ENCODE peak calls at places on chromosome 22, in ten cellular contexts. One of them, this sample, is unnamed.

GRCh38 chr22:50083462-50084081 is 1.7 kb downstream of the MLC1 start:
- DNase-seq in ureter: no peak
- DNase-seq in cardiac fibroblast: no peak
- DNase-seq in A549: no peak
- DNase-seq in stimulated activated CD4-positive, alpha-beta T cell treated with anti-CD3 and anti-CD28 coated beads, Interleukin-4, amount 100 ng/mL, for 48 hours: no peak
- DNase-seq in activated T-cell treated with anti-CD3 and anti-CD28 coated beads, Interleukin-2, amount 50 U/mL, for 72 hours: no peak
- DNase-seq in omental fat pad: no peak
- DNase-seq in frontal cortex: no peak
- DNase-seq in H7: peak; percentile 65
- DNase-seq in HTR-8/SVneo: no peak
- DNase-seq in this sample: no peak

GRCh38 chr22:50620861-50621490 is 7.0 kb downstream of the ARSA start:
- DNase-seq in ureter: no peak
- DNase-seq in frontal cortex: no peak
- DNase-seq in H7: no peak
- DNase-seq in activated T-cell treated with anti-CD3 and anti-CD28 coated beads, Interleukin-2, amount 50 U/mL, for 72 hours: peak; percentile 77
- DNase-seq in cardiac fibroblast: no peak
- DNase-seq in omental fat pad: no peak
- DNase-seq in stimulated activated CD4-positive, alpha-beta T cell treated with anti-CD3 and anti-CD28 coated beads, Interleukin-4, amount 100 ng/mL, for 48 hours: peak; percentile 46
- DNase-seq in HTR-8/SVneo: no peak
- DNase-seq in A549: no peak
- DNase-seq in this sample: no peak

GRCh38 chr22:42863349-42863911 is 6.4 kb upstream of the ARFGAP3 start:
- DNase-seq in frontal cortex: no peak
- DNase-seq in H7: no peak
- DNase-seq in A549: no peak
- DNase-seq in activated T-cell treated with anti-CD3 and anti-CD28 coated beads, Interleukin-2, amount 50 U/mL, for 72 hours: peak; percentile 28
- DNase-seq in HTR-8/SVneo: peak; percentile 40
- DNase-seq in ureter: no peak
- DNase-seq in stimulated activated CD4-positive, alpha-beta T cell treated with anti-CD3 and anti-CD28 coated beads, Interleukin-4, amount 100 ng/mL, for 48 hours: peak; percentile 60
- DNase-seq in cardiac fibroblast: peak; percentile 87
- DNase-seq in omental fat pad: no peak
- DNase-seq in this sample: peak; percentile 56

GRCh38 chr22:36257948-36258674 is 5.2 kb downstream of the APOL1 start:
- DNase-seq in frontal cortex: no peak
- DNase-seq in H7: no peak
- DNase-seq in omental fat pad: no peak
- DNase-seq in activated T-cell treated with anti-CD3 and anti-CD28 coated beads, Interleukin-2, amount 50 U/mL, for 72 hours: no peak
- DNase-seq in stimulated activated CD4-positive, alpha-beta T cell treated with anti-CD3 and anti-CD28 coated beads, Interleukin-4, amount 100 ng/mL, for 48 hours: no peak
- DNase-seq in A549: no peak
- DNase-seq in HTR-8/SVneo: no peak
- DNase-seq in ureter: no peak
- DNase-seq in cardiac fibroblast: no peak
- DNase-seq in this sample: no peak

GRCh38 chr22:26325641-26326040 is 103.4 kb upstream of the ASPHD2 start:
- DNase-seq in H7: no peak
- DNase-seq in omental fat pad: no peak
- DNase-seq in cardiac fibroblast: no peak
- DNase-seq in A549: no peak
- DNase-seq in activated T-cell treated with anti-CD3 and anti-CD28 coated beads, Interleukin-2, amount 50 U/mL, for 72 hours: no peak
- DNase-seq in HTR-8/SVneo: no peak
- DNase-seq in frontal cortex: no peak
- DNase-seq in ureter: no peak
- DNase-seq in stimulated activated CD4-positive, alpha-beta T cell treated with anti-CD3 and anti-CD28 coated beads, Interleukin-4, amount 100 ng/mL, for 48 hours: no peak
- DNase-seq in this sample: no peak

GRCh38 chr22:41094036-41094435 is 1.6 kb downstream of the EP300 start:
- DNase-seq in A549: no peak
- DNase-seq in activated T-cell treated with anti-CD3 and anti-CD28 coated beads, Interleukin-2, amount 50 U/mL, for 72 hours: peak; percentile 16
- DNase-seq in HTR-8/SVneo: peak; percentile 20
- DNase-seq in stimulated activated CD4-positive, alpha-beta T cell treated with anti-CD3 and anti-CD28 coated beads, Interleukin-4, amount 100 ng/mL, for 48 hours: no peak
- DNase-seq in ureter: no peak
- DNase-seq in cardiac fibroblast: peak; percentile 42
- DNase-seq in omental fat pad: no peak
- DNase-seq in frontal cortex: no peak
- DNase-seq in H7: peak; percentile 49
- DNase-seq in this sample: no peak

GRCh38 chr22:29310863-29311339 is 4.5 kb downstream of the GAS2L1 start:
- DNase-seq in frontal cortex: peak; percentile 99
- DNase-seq in A549: peak; percentile 91
- DNase-seq in cardiac fibroblast: peak; percentile 98
- DNase-seq in activated T-cell treated with anti-CD3 and anti-CD28 coated beads, Interleukin-2, amount 50 U/mL, for 72 hours: peak; percentile 69
- DNase-seq in H7: peak; percentile 94
- DNase-seq in omental fat pad: peak; percentile 93
- DNase-seq in HTR-8/SVneo: peak; percentile 91
- DNase-seq in stimulated activated CD4-positive, alpha-beta T cell treated with anti-CD3 and anti-CD28 coated beads, Interleukin-4, amount 100 ng/mL, for 48 hours: peak; percentile 75
- DNase-seq in ureter: peak; percentile 98
- DNase-seq in this sample: peak; percentile 54

GRCh38 chr22:40400173-40400572 is 29.8 kb downstream of the SGSM3 start:
- DNase-seq in ureter: no peak
- DNase-seq in H7: no peak
- DNase-seq in activated T-cell treated with anti-CD3 and anti-CD28 coated beads, Interleukin-2, amount 50 U/mL, for 72 hours: peak; percentile 31
- DNase-seq in stimulated activated CD4-positive, alpha-beta T cell treated with anti-CD3 and anti-CD28 coated beads, Interleukin-4, amount 100 ng/mL, for 48 hours: peak; percentile 28
- DNase-seq in frontal cortex: no peak
- DNase-seq in A549: no peak
- DNase-seq in cardiac fibroblast: no peak
- DNase-seq in HTR-8/SVneo: no peak
- DNase-seq in omental fat pad: no peak
- DNase-seq in this sample: no peak

GRCh38 chr22:48947636-48948035 is 880.0 kb downstream of the BRD1 start:
- DNase-seq in cardiac fibroblast: no peak
- DNase-seq in stimulated activated CD4-positive, alpha-beta T cell treated with anti-CD3 and anti-CD28 coated beads, Interleukin-4, amount 100 ng/mL, for 48 hours: no peak
- DNase-seq in activated T-cell treated with anti-CD3 and anti-CD28 coated beads, Interleukin-2, amount 50 U/mL, for 72 hours: no peak
- DNase-seq in H7: peak; percentile 15
- DNase-seq in omental fat pad: no peak
- DNase-seq in ureter: peak; percentile 29
- DNase-seq in frontal cortex: no peak
- DNase-seq in HTR-8/SVneo: no peak
- DNase-seq in A549: no peak
- DNase-seq in this sample: no peak

GRCh38 chr22:40396882-40397281 is 26.5 kb downstream of the SGSM3 start:
- DNase-seq in cardiac fibroblast: peak; percentile 82
- DNase-seq in HTR-8/SVneo: no peak
- DNase-seq in omental fat pad: no peak
- DNase-seq in stimulated activated CD4-positive, alpha-beta T cell treated with anti-CD3 and anti-CD28 coated beads, Interleukin-4, amount 100 ng/mL, for 48 hours: no peak
- DNase-seq in activated T-cell treated with anti-CD3 and anti-CD28 coated beads, Interleukin-2, amount 50 U/mL, for 72 hours: no peak
- DNase-seq in frontal cortex: no peak
- DNase-seq in H7: peak; percentile 76
- DNase-seq in ureter: peak; percentile 82
- DNase-seq in A549: no peak
- DNase-seq in this sample: no peak

GRCh38 chr22:45959719-45960476 is 17.1 kb downstream of the WNT7B start:
- DNase-seq in A549: no peak
- DNase-seq in stimulated activated CD4-positive, alpha-beta T cell treated with anti-CD3 and anti-CD28 coated beads, Interleukin-4, amount 100 ng/mL, for 48 hours: no peak
- DNase-seq in frontal cortex: no peak
- DNase-seq in cardiac fibroblast: no peak
- DNase-seq in HTR-8/SVneo: no peak
- DNase-seq in omental fat pad: no peak
- DNase-seq in H7: peak; percentile 68
- DNase-seq in activated T-cell treated with anti-CD3 and anti-CD28 coated beads, Interleukin-2, amount 50 U/mL, for 72 hours: no peak
- DNase-seq in ureter: no peak
- DNase-seq in this sample: no peak

This sample was measured in epithelial cell of proximal tubule.